ENCODE peak calls at places on chromosomes 5 and 9, in five cellular contexts. O is Peyer's patch; X is left kidney; H is CD8-positive, alpha-beta T cell; N is activated T-cell treated with anti-CD3 and anti-CD28 coated beads for 1 hour. Y is an unnamed sample.

GRCh38 chr5:74947961-74948613 is 81.9 kb upstream of the FAM169A start:
- DNase-seq in O (no peak), X (peak), H (no peak), N (no peak), Y (no peak)

GRCh38 chr5:175494271-175495183 is 16.2 kb downstream of the SFXN1 start:
- DNase-seq in O (no peak), N (no peak), H (no peak), X (no peak), Y (no peak)

GRCh38 chr9:112711050-112711689 is 6.7 kb downstream of the INIP start:
- DNase-seq in N (no peak), X (peak), O (no peak), H (no peak), Y (no peak)

GRCh38 chr5:136808756-136809155 is 443.4 kb upstream of the TRPC7 start:
- DNase-seq in N (no peak), O (no peak), H (no peak), X (no peak), Y (no peak)

GRCh38 chr9:123482295-123482970 is 126.4 kb downstream of the CRB2 start:
- DNase-seq in N (no peak), O (no peak), X (no peak), H (no peak), Y (no peak)

GRCh38 chr9:125272697-125273096 is 11.1 kb downstream of the GAPVD1 start:
- DNase-seq in N (no peak), X (no peak), H (no peak), O (no peak), Y (no peak)

GRCh38 chr5:34538026-34538672 is 118.0 kb upstream of the RAI14 start:
- DNase-seq in X (no peak), N (no peak), O (no peak), H (no peak), Y (no peak)

GRCh38 chr5:96259211-96259772 is 173.8 kb downstream of the PCSK1 start:
- DNase-seq in X (no peak), O (no peak), N (no peak), H (no peak), Y (no peak)

GRCh38 chr5:146622391-146622790 is 106.4 kb upstream of the GPR151 start:
- DNase-seq in O (no peak), X (no peak), N (no peak), H (no peak), Y (no peak)

GRCh38 chr9:109894921-109895758 is 115.1 kb downstream of the PALM2AKAP2 start:
- DNase-seq in N (no peak), X (no peak), O (no peak), H (no peak), Y (no peak)

GRCh38 chr5:16540421-16540820 is 74.8 kb upstream of the ZNF622 start:
- DNase-seq in O (no peak), H (no peak), N (no peak), X (no peak), Y (no peak)

GRCh38 chr5:80406980-80407734 is 707 bp upstream of the ZFYVE16 start:
- DNase-seq in N (no peak), H (peak), O (peak), X (peak), Y (peak)

GRCh38 chr5:40842351-40842750 is 1.2 kb downstream of the CARD6 start:
- DNase-seq in X (no peak), N (no peak), O (no peak), H (no peak), Y (no peak)

GRCh38 chr5:78896128-78896527 is 89.0 kb downstream of the ARSB start:
- DNase-seq in H (no peak), X (no peak), O (no peak), N (no peak), Y (no peak)

GRCh38 chr5:177066227-177066626 is 20.5 kb upstream of the FGFR4 start:
- DNase-seq in X (no peak), H (no peak), O (no peak), N (no peak), Y (no peak)

GRCh38 chr9:5446451-5447236 is 3.7 kb upstream of the CD274 start:
- DNase-seq in O (no peak), X (no peak), H (no peak), N (no peak), Y (no peak)

GRCh38 chr5:2996687-2997086 is 245.2 kb upstream of the IRX2 start:
- DNase-seq in O (no peak), H (no peak), X (no peak), N (no peak), Y (no peak)

GRCh38 chr5:98468188-98468869 is 305.1 kb upstream of the RGMB start:
- DNase-seq in H (no peak), O (no peak), X (no peak), N (no peak), Y (no peak)

GRCh38 chr5:109959652-109960051 is 269.9 kb downstream of the MAN2A1 start:
- DNase-seq in X (no peak), N (no peak), H (no peak), O (no peak), Y (no peak)

GRCh38 chr9:16074962-16075361 is 522.1 kb downstream of the CCDC171 start:
- DNase-seq in N (no peak), H (no peak), O (no peak), X (no peak), Y (no peak)

GRCh38 chr9:125601986-125602385 is 105.0 kb downstream of the MAPKAP1 start:
- DNase-seq in N (no peak), O (no peak), H (no peak), X (peak), Y (no peak)

GRCh38 chr5:40046792-40047191 is 622.0 kb upstream of the DAB2 start:
- DNase-seq in N (no peak), X (no peak), O (no peak), H (no peak), Y (no peak)

GRCh38 chr9:77864096-77864889 is 167.3 kb downstream of the GNAQ start:
- DNase-seq in O (no peak), X (no peak), H (no peak), N (no peak), Y (no peak)

GRCh38 chr5:158691576-158691975 is 408.1 kb downstream of the EBF1 start:
- DNase-seq in N (no peak), H (no peak), O (no peak), X (no peak), Y (no peak)

GRCh38 chr9:123798203-123798602 is 131.7 kb downstream of the DENND1A start:
- DNase-seq in O (no peak), H (no peak), X (no peak), N (no peak), Y (no peak)

GRCh38 chr9:116895956-116896355 is 208.9 kb downstream of the TRIM32 start:
- DNase-seq in H (no peak), X (no peak), O (no peak), N (no peak), Y (no peak)

GRCh38 chr5:142748132-142748531 is 22.0 kb upstream of the ARHGAP26 start:
- DNase-seq in N (no peak), X (no peak), H (no peak), O (no peak), Y (no peak)

GRCh38 chr5:180069589-180070247 is 1.8 kb downstream of the RNF130 start:
- DNase-seq in X (peak), N (no peak), H (no peak), O (no peak), Y (no peak)

GRCh38 chr5:73199671-73200070 is 26.7 kb downstream of the TMEM174 start:
- DNase-seq in X (no peak), H (no peak), N (no peak), O (no peak), Y (no peak)

GRCh38 chr5:166961028-166961427 is 1330.4 kb upstream of the WWC1 start:
- DNase-seq in X (peak), N (no peak), O (no peak), H (no peak), Y (no peak)

GRCh38 chr5:141875795-141876627 is 2.2 kb downstream of the PCDH1 start:
- DNase-seq in X (peak), O (peak), H (no peak), N (no peak), Y (peak)

GRCh38 chr5:71943874-71944273 is 163.4 kb upstream of the MAP1B start:
- DNase-seq in O (no peak), H (no peak), N (no peak), X (no peak), Y (no peak)

GRCh38 chr5:175288048-175288621 is 155.8 kb downstream of the DRD1 start:
- DNase-seq in X (no peak), O (no peak), H (no peak), N (no peak), Y (no peak)